ENCODE peak calls at places on chromosomes 11 and 22, in four cellular contexts. J is fibroblast of lung; A is CD8-positive, alpha-beta memory T cell; M is CD4-positive, CD25-positive, alpha-beta regulatory T cell. H is an unnamed sample.

GRCh38 chr11:88332851-88333250 is 4.7 kb downstream of the CTSC start:
- DNase-seq in J (no peak), M (no peak), A (no peak), H (no peak)

GRCh38 chr11:127506647-127507046 is 506.1 kb upstream of the KIRREL3 start:
- DNase-seq in J (no peak), M (no peak), A (no peak), H (no peak)

GRCh38 chr11:26947379-26947844 is 46.5 kb upstream of the FIBIN start:
- DNase-seq in A (no peak), J (peak), M (no peak), H (no peak)

GRCh38 chr11:69062169-69062855 is 13.6 kb downstream of the TPCN2 start:
- DNase-seq in A (no peak), M (no peak), J (no peak), H (no peak)

GRCh38 chr22:44381761-44382454 is 69.2 kb upstream of the SHISAL1 start:
- DNase-seq in A (peak), M (no peak), J (no peak), H (no peak)

GRCh38 chr22:38467904-38468760 is at the start of gene KDELR3:
- DNase-seq in M (no peak), J (peak), A (no peak), H (no peak)

GRCh38 chr22:23478175-23478574 is 101.9 kb downstream of the IGLL1 start:
- DNase-seq in J (no peak), A (no peak), M (no peak), H (no peak)

GRCh38 chr11:27839226-27839913 is 139.1 kb upstream of the BDNF start:
- DNase-seq in A (no peak), J (peak), M (no peak), H (no peak)

GRCh38 chr11:119365071-119365591 is 16.4 kb downstream of the USP2 start:
- DNase-seq in M (no peak), A (no peak), J (no peak), H (no peak)

GRCh38 chr11:128476729-128477128 is 110.6 kb downstream of the ETS1 start:
- DNase-seq in J (no peak), A (peak), M (peak), H (no peak)

GRCh38 chr11:74265256-74265655 is 46.2 kb downstream of the P4HA3 start:
- DNase-seq in A (no peak), J (no peak), M (no peak), H (no peak)

GRCh38 chr11:123570939-123571590 is 83.4 kb downstream of the SCN3B start:
- DNase-seq in A (no peak), J (no peak), M (no peak), H (no peak)

GRCh38 chr11:10500757-10501684 is 40.0 kb downstream of the RNF141 start:
- DNase-seq in J (no peak), A (no peak), M (no peak), H (no peak)

GRCh38 chr22:11605468-11605981 is 3922.5 kb upstream of the OR11H1 start:
- DNase-seq in J (no peak), A (no peak), M (no peak), H (no peak)

GRCh38 chr11:12280199-12280837 is 97.1 kb upstream of the PARVA start:
- DNase-seq in J (no peak), A (peak), M (no peak), H (no peak)

GRCh38 chr11:12281571-12282478 is 95.5 kb upstream of the PARVA start:
- DNase-seq in J (peak), A (peak), M (peak), H (peak)

GRCh38 chr11:12279672-12280108 is 97.7 kb upstream of the PARVA start:
- DNase-seq in A (peak), J (no peak), M (no peak), H (no peak)

GRCh38 chr11:12282676-12283075 is 94.7 kb upstream of the PARVA start:
- DNase-seq in A (no peak), J (no peak), M (no peak), H (no peak)

DNA sequence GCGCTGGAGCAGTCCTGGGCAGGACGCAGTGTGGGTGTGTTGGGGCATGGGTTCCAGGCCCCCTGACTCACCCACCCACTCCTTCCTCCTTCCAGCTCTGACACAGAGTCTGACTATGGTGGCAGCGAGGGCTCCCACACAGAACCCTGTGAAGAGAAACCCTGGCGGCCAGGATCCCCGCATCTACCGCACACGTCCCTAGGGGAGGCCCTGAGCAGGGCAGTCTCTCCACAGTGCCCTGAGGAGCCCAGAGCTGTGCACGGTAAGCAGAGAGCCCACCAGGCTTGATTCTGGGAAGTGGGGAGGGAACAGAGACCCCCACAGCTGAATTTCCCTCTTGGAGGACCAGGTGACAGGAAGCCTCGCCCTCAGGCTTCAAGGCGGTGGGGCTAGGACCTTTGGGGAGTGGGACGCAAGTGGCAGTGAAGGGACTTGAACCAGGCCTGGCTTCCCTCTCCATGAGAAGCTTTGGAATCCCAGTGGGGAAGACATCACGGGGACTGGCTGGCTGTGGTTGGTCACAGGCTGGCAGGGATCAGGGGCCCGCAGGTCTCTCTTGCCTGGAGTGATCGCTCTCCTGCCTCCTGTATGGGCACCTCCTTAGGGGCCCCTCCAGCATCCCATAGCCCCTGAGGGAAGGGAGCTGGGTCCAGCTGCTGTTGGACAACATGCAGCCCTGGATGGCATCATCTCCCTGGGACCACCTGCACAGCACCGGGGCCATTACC is 96.4 kb upstream of the PARVA start:
- DNase-seq in A (peak), J (no peak), M (no peak), H (no peak)
- H3K27ac ChIP-seq in A (no peak), J (no peak), M (no peak), H (no peak)

GRCh38 chr11:61332823-61333637 is at the start of the genes DDB1 and TKFC:
- DNase-seq in J (peak), M (peak), A (peak), H (peak)

GRCh38 chr11:61335355-61335710 is 2.3 kb downstream of the TKFC start:
- DNase-seq in J (no peak), A (no peak), M (no peak), H (no peak)

GRCh38 chr11:61333638-61334433 is 808 bp downstream of the TKFC start:
- DNase-seq in A (no peak), J (no peak), M (no peak), H (no peak)

GRCh38 chr11:61336171-61336935 is 3.3 kb downstream of the TKFC start:
- DNase-seq in M (peak), A (peak), J (peak), H (peak)

DNA sequence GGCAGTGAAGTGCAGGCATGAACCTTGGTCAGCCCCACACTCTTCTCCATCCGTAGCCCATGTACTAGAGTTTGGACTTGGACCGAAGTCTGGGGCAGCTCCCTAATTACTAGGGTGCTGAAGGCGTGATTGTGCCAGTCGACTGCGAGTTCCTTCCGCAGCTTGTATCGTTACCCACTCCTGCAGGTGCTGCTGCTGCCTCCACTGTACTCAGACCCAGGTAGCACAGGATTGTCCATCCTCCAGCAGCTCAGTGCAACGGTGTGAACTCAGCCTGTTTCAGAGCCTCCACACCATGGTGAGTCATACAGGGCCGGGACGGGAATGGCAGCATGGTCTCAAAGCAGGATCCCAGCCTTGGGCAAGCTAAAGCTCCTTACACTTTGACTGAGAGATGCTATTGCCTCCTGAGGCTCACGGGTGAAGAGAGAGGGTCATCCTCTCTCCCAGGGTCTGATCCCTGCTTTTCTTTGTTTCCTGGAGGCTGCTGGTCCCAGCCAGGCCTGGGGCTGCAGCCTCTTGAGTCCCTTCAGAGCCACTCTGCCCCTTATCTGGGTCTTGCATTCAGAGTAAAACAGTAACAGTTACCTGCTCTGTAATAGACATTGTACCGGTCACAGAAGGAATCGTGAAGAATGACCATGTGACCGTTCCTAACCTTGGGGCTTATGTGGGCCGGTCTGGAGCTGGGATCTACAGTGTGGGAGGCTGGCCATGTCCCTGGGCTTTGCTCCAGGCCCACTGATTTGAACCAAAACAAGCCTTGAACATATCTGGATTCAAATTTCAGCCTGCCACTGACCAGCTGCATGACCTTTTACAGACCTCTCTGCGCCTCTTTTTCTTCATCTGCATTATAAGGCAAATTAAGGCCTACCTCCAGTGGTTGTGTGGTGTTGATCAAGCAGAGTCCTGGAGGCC is 1.7 kb downstream of the TKFC start:
- DNase-seq in J (peak), A (no peak), M (no peak), H (no peak)
- H3K27ac ChIP-seq in J (no peak), A (peak), M (no peak), H (no peak)

GRCh38 chr11:1504581-1505290 is 18.2 kb upstream of the MOB2 start:
- DNase-seq in J (no peak), A (peak), M (no peak), H (no peak)

GRCh38 chr11:1502168-1502955 is 15.8 kb upstream of the MOB2 start:
- DNase-seq in J (no peak), A (no peak), M (no peak), H (no peak)

GRCh38 chr11:1504164-1504563 is 17.6 kb upstream of the MOB2 start:
- DNase-seq in A (no peak), J (no peak), M (no peak), H (no peak)

GRCh38 chr11:1502971-1503707 is 16.6 kb upstream of the MOB2 start:
- DNase-seq in A (no peak), J (no peak), M (no peak), H (peak)

DNA sequence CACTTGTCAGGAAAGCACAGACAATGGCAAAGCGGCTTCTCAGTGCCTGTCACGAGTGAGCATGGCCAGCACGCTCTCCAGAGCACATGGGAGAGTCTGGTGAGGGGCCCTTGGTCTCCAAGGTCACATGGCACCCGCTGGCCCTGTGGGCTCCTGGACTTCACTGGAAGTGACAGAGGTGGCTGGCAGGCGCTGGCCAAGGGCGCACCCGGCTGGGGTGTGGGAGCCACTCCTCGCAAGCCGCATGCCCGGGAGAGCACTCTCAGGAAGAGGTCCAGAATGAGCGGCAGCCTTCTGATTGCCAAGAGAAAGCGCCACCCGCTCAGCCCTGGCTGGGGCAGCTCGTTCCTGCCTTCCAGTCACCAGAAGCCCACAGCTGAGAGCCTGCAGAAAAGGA is 17.1 kb upstream of the MOB2 start:
- DNase-seq in J (no peak), M (no peak), A (no peak), H (no peak)
- H3K27ac ChIP-seq in J (no peak), M (no peak), A (no peak), H (no peak)

DNA sequence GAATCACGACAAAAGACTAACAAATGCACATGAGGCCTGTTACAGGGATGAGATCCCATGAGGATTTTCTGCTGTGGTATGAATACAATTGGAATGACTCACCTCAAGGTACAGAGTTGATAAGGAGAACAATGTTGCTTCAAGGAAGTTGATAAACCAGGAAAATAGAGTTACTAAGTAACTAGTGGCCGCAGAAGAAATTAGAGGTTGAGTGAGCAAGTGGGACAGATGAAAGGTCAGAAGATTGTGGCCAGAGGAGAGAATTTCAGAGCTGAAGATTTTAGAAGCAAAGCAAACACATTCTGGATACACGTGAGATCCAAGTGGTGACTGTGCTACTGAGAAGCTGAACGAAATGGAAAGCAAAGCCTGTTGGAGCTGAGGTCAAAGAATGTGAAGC is 67.8 kb downstream of the CYB5R2 start:
- DNase-seq in J (no peak), A (no peak), M (no peak), H (no peak)
- H3K27ac ChIP-seq in J (no peak), A (no peak), M (no peak), H (no peak)

DNA sequence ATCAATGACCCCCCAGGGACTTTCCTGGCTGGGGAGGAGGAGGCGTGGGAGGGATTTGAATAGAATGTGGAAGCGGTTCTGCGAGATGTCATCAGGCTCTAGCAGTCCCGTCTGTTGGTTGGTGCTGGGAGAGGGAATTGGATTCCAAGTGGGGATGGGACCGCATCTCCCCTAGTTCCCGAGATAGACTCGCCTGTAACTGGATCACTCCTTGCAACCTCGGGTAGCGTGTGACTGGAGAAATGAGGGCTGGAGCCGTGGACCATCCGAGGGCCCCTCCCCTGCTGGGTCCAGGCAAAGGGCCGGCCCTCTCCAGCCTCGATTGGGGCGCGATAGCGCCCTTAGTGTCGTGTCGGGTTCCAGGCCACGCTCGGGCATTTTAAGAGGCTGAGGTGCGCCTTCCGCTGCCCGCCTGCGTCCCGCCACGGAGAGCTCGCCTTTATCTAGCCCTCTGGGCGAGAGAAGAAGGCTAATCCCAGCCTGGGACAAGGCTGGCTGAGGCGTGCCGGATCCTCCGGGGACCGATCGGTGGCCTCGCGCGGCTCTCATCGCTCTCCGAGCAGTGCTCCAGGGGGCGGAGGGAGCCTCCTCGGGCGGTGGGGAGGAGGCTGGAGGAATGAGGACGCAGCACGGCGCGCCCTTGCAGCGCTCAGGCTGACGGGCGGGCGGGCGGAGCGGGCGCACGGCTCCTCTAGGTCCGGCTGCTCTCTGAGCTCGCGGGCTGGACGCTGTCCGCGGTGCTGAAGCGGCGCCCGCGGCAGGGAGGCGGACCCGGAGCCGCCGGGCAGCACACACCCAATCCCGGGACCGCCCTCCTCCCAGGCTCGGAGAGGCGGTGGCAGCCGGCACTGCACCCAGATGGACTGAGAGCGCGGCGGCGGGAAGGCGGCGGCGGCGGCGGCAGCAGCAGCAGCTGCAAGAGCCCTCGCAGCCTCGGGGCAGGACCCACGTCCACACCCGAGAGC is 107.8 kb downstream of the OSBP2 start:
- DNase-seq in M (peak), J (peak), A (peak), H (peak)
- H3K27ac ChIP-seq in M (no peak), J (no peak), A (no peak), H (no peak)

DNA sequence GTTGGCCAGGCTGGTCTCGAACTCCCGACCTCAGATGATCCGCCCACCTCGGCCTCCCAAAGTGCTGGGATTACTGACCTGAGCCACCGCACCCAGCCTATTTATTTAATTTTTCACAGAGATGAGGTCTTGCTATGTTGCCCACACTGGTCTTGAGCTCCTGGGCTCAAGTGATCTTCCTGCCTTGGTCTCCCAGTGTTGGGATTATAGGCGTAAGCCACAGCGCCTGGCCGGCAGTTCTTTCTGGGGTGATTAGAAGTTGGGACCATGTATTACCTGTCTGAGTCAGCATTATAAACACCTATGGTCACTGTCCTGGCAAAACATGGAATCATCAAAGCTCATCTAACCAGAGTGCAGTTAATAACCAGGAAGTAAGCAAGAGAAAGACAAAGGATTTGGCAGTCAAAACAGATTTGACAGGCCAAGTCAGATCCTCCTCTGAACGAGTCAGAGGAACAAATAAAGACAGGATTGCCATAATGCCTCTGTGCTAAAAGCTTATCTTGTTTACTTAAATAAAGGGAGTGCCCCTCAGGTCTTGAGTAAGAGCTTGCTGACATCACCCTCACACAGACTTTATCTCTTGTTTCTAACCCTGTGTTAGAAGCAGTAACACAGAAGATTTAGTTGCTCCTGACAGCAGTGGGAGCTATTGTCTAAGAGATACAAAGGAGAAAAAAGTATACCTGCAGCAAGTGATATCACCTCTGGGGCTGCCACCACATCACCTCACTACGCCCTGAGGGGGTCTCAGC is 3.7 kb downstream of the SERPIND1 start:
- DNase-seq in A (no peak), J (peak), M (no peak), H (no peak)
- H3K27ac ChIP-seq in A (peak), J (peak), M (no peak), H (peak)

GRCh38 chr11:34238966-34239365 is 118.8 kb downstream of the ABTB2 start:
- DNase-seq in J (no peak), A (no peak), M (no peak), H (no peak)
- H3K27ac ChIP-seq in J (no peak), A (no peak), M (no peak), H (no peak)

GRCh38 chr11:59963733-59964132 is at the start of gene OOSP4A:
- DNase-seq in M (no peak), A (no peak), J (no peak), H (no peak)

GRCh38 chr11:59967677-59968394 is 4.0 kb downstream of the OOSP4A start:
- DNase-seq in M (no peak), A (no peak), J (no peak), H (no peak)

GRCh38 chr11:59965424-59965823 is 1.6 kb downstream of the OOSP4A start:
- DNase-seq in A (no peak), J (no peak), M (no peak), H (no peak)

GRCh38 chr11:59973097-59973496 is 9.3 kb downstream of the OOSP4A start:
- DNase-seq in M (no peak), J (no peak), A (no peak), H (no peak)

DNA sequence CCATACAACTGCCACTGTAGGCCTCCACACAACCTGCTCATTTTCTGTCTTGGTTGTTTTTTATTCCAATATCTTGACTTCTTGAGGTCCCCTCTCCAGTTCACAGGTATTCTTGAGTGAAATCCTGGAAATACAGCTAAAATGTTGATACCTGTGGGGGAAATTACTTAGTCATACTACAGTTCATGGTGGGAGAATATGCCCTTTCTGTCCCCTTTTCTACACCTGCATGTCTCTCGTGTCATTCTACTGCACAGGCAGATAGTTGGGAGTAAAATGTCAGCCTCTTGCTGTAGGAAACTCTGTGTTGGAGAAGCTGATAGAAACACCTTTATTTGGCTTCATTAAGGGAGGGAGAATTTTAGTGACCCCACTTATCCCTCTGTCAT is 4.6 kb downstream of the OOSP4A start:
- DNase-seq in M (no peak), A (no peak), J (no peak), H (no peak)
- H3K27ac ChIP-seq in M (no peak), A (peak), J (no peak), H (no peak)